ENCODE peak calls at places on chromosomes 6 and 20, in nine cellular contexts. P, T, R, N, M, D, H, F and C are unnamed samples.

GRCh38 chr20:31835977-31836852 is 9.2 kb downstream of the FOXS1 start:
- DNase-seq in T (peak; percentile 71), F (no peak), D (peak; percentile 88), P (peak; percentile 83), R (peak; percentile 65), M (peak; percentile 88), N (peak; percentile 51), H (peak; percentile 59), C (peak; percentile 67)

GRCh38 chr20:3174442-3175263 is 1.3 kb upstream of the LZTS3 start:
- DNase-seq in T (no peak), F (no peak), N (peak; percentile 26), M (no peak), P (no peak), R (no peak), H (no peak), D (peak; percentile 30), C (no peak)

GRCh38 chr20:37643400-37643799 is 50.4 kb upstream of the CTNNBL1 start:
- DNase-seq in N (no peak), P (no peak), R (no peak), F (no peak), M (no peak), D (no peak), T (no peak), H (no peak), C (no peak)

GRCh38 chr6:49553353-49553752 is 2.9 kb downstream of the C6orf141 start:
- DNase-seq in M (no peak), D (no peak), F (no peak), P (no peak), N (peak; percentile 63), T (no peak), H (no peak), R (no peak), C (no peak)

GRCh38 chr20:44008806-44009678 is 94.4 kb downstream of the TOX2 start:
- DNase-seq in H (no peak), T (no peak), D (no peak), P (no peak), R (no peak), M (no peak), F (no peak), N (no peak), C (no peak)

GRCh38 chr20:21512634-21513180 is 1.2 kb downstream of the NKX2-2 start:
- DNase-seq in N (no peak), P (no peak), F (no peak), H (no peak), T (no peak), R (no peak), D (no peak), M (no peak), C (no peak)

GRCh38 chr20:38447931-38448675 is 13.0 kb upstream of the SNHG17 start:
- DNase-seq in R (no peak), N (no peak), T (no peak), D (no peak), F (no peak), H (peak; percentile 79), M (peak; percentile 54), P (no peak), C (no peak)

GRCh38 chr20:34997171-34997570 is 41.5 kb downstream of the MYH7B start:
- DNase-seq in M (no peak), N (no peak), P (no peak), F (no peak), H (no peak), D (no peak), R (peak; percentile 65), T (peak; percentile 61), C (no peak)

GRCh38 chr6:76612818-76613452 is 540.5 kb upstream of the IMPG1 start:
- DNase-seq in R (no peak), N (no peak), F (no peak), M (no peak), D (no peak), P (no peak), T (no peak), H (no peak), C (no peak)

GRCh38 chr6:135269399-135270005 is 88.4 kb downstream of the MYB start:
- DNase-seq in R (peak; percentile 30), F (peak; percentile 24), T (peak; percentile 84), N (no peak), M (no peak), P (no peak), H (no peak), D (no peak), C (no peak)

GRCh38 chr6:17032595-17033591 is 69.0 kb upstream of the STMND1 start:
- DNase-seq in F (no peak), M (no peak), P (peak; percentile 91), D (peak; percentile 95), R (peak; percentile 70), T (peak; percentile 62), N (no peak), H (no peak), C (peak; percentile 65)

GRCh38 chr6:136823128-136823660 is 802 bp downstream of the PEX7 start:
- DNase-seq in M (no peak), P (no peak), T (no peak), D (no peak), N (no peak), H (no peak), R (no peak), F (no peak), C (peak; percentile 52)

GRCh38 chr6:33599413-33599911 is 19.4 kb upstream of the BAK1 start:
- DNase-seq in P (no peak), R (peak; percentile 39), F (no peak), N (no peak), T (no peak), M (no peak), D (no peak), H (no peak), C (peak; percentile 77)

GRCh38 chr6:158782432-158783166 is 36.6 kb downstream of the EZR start:
- DNase-seq in H (no peak), M (no peak), R (peak; percentile 24), N (no peak), D (no peak), T (peak; percentile 7), P (no peak), F (no peak), C (no peak)

GRCh38 chr6:158781692-158782373 is 37.3 kb downstream of the EZR start:
- DNase-seq in F (no peak), H (no peak), P (no peak), D (no peak), R (peak; percentile 33), N (no peak), T (peak; percentile 20), M (no peak), C (no peak)

GRCh38 chr6:158783851-158784250 is 35.3 kb downstream of the EZR start:
- DNase-seq in M (no peak), T (peak; percentile 4), D (no peak), H (no peak), R (peak; percentile 11), N (no peak), F (no peak), P (no peak), C (no peak)

GRCh38 chr6:158783167-158783450 is 36.1 kb downstream of the EZR start:
- DNase-seq in T (peak; percentile 9), M (no peak), R (peak; percentile 25), H (no peak), D (no peak), N (no peak), F (no peak), P (no peak), C (no peak)

GRCh38 chr6:158780963-158781691 is 38.0 kb downstream of the EZR start:
- DNase-seq in T (peak; percentile 82), R (peak; percentile 85), P (peak; percentile 18), H (no peak), M (no peak), F (no peak), N (no peak), D (no peak), C (peak; percentile 85)
- TF ChIP-seq POLR2A in T (no peak), R (no peak), P (no peak), H (no peak), M (no peak), F (no peak), N (no peak), D (no peak), C (no peak)

GRCh38 chr6:106629103-106629858 is at the start of the genes QRSL1 and RTN4IP1:
- DNase-seq in D (peak; percentile 96), N (peak; percentile 86), R (peak; percentile 88), F (peak; percentile 88), T (peak; percentile 89), M (peak; percentile 99), P (peak; percentile 91), H (peak; percentile 91), C (peak; percentile 84)
- TF ChIP-seq POLR2AphosphoS5 in D (peak; percentile 49), N (peak; percentile 48), R (peak; percentile 86), F (no peak), T (peak; percentile 72), M (peak; percentile 58), P (peak; percentile 71), H (peak; percentile 76), C (peak; percentile 57)

GRCh38 chr20:54633903-54634302 is 158.5 kb downstream of the DOK5 start:
- DNase-seq in R (no peak), M (no peak), D (no peak), H (no peak), P (no peak), N (no peak), F (no peak), T (no peak), C (no peak)

GRCh38 chr20:54630582-54630981 is 155.2 kb downstream of the DOK5 start:
- DNase-seq in N (no peak), R (no peak), H (no peak), T (no peak), M (no peak), D (no peak), P (no peak), F (no peak), C (no peak)

GRCh38 chr20:54629632-54630031 is 154.2 kb downstream of the DOK5 start:
- DNase-seq in N (no peak), H (no peak), M (no peak), F (no peak), T (no peak), D (no peak), P (no peak), R (no peak), C (no peak)

DNA sequence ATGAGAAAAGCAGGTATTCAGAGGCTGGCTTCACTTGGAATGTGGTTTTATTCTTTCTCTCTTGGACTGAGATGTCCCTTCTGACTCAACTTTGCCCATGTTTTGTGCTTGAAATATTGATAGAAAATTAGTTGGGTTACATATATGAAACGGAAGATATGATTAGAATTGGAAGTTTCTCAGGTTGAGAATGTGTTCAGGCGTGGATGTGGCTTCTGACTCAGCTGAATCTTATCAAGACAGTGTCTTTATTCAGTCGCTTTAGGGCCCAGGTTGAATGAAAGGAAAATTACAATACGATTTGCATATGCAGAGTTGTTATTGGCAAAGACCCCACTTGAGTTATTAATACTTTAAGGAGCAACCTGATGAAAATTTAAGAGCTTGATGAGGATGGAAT is 158.0 kb downstream of the DOK5 start:
- DNase-seq in R (no peak), M (no peak), T (no peak), F (no peak), P (no peak), H (no peak), N (no peak), D (no peak), C (no peak)
- H3K27ac ChIP-seq in R (no peak overlapping the region), M (no peak overlapping the region), T (no peak overlapping the region), F (no peak overlapping the region), P (no peak overlapping the region), H (no peak overlapping the region), N (no peak overlapping the region), D (no peak overlapping the region), C (no peak overlapping the region)

GRCh38 chr6:10564975-10565374 is 43.8 kb downstream of the GCNT2 start:
- DNase-seq in P (no peak), R (no peak), M (no peak), T (no peak), F (no peak), D (no peak), N (no peak), H (no peak), C (no peak)
- TF ChIP-seq POLR2A in P (no peak), R (no peak), M (no peak), T (no peak), F (peak; percentile 48), D (no peak), N (no peak), H (no peak), C (no peak)